ENCODE peak calls at places on chromosomes 16 and 17, in seven cellular contexts. One of them, this sample, is unnamed.

GRCh38 chr17:21524211-21524591 is 148.0 kb downstream of the KCNJ12 start:
- DNase-seq in activated naive CD8-positive, alpha-beta T cell treated with anti-CD3 and anti-CD28 coated beads for 36 hours: no peak
- DNase-seq in stimulated activated CD4-positive, alpha-beta T cell treated with anti-CD3 and anti-CD28 coated beads, Interleukin-1b, Interleukin-23, amount 100 ng/mL, for 1 hour: no peak
- DNase-seq in activated CD8-positive, alpha-beta memory T cell treated with anti-CD3 and anti-CD28 coated beads for 1 hour: no peak
- DNase-seq in osteocyte: peak
- DNase-seq in CD4-positive, alpha-beta T cell: no peak
- DNase-seq in HEK293T: no peak
- DNase-seq in this sample: no peak

GRCh38 chr17:59387351-59388069 is 56.1 kb downstream of the YPEL2 start:
- DNase-seq in HEK293T: no peak
- DNase-seq in activated naive CD8-positive, alpha-beta T cell treated with anti-CD3 and anti-CD28 coated beads for 36 hours: no peak
- DNase-seq in osteocyte: no peak
- DNase-seq in stimulated activated CD4-positive, alpha-beta T cell treated with anti-CD3 and anti-CD28 coated beads, Interleukin-1b, Interleukin-23, amount 100 ng/mL, for 1 hour: no peak
- DNase-seq in activated CD8-positive, alpha-beta memory T cell treated with anti-CD3 and anti-CD28 coated beads for 1 hour: no peak
- DNase-seq in CD4-positive, alpha-beta T cell: no peak
- DNase-seq in this sample: no peak

GRCh38 chr16:78490847-78491246 is 391.4 kb downstream of the WWOX start:
- DNase-seq in HEK293T: no peak
- DNase-seq in stimulated activated CD4-positive, alpha-beta T cell treated with anti-CD3 and anti-CD28 coated beads, Interleukin-1b, Interleukin-23, amount 100 ng/mL, for 1 hour: no peak
- DNase-seq in activated CD8-positive, alpha-beta memory T cell treated with anti-CD3 and anti-CD28 coated beads for 1 hour: no peak
- DNase-seq in activated naive CD8-positive, alpha-beta T cell treated with anti-CD3 and anti-CD28 coated beads for 36 hours: no peak
- DNase-seq in osteocyte: no peak
- DNase-seq in CD4-positive, alpha-beta T cell: no peak
- DNase-seq in this sample: no peak

GRCh38 chr16:28534542-28535373 is 4.0 kb downstream of the NUPR1 start:
- DNase-seq in activated CD8-positive, alpha-beta memory T cell treated with anti-CD3 and anti-CD28 coated beads for 1 hour: no peak
- DNase-seq in osteocyte: no peak
- DNase-seq in stimulated activated CD4-positive, alpha-beta T cell treated with anti-CD3 and anti-CD28 coated beads, Interleukin-1b, Interleukin-23, amount 100 ng/mL, for 1 hour: no peak
- DNase-seq in CD4-positive, alpha-beta T cell: no peak
- DNase-seq in activated naive CD8-positive, alpha-beta T cell treated with anti-CD3 and anti-CD28 coated beads for 36 hours: no peak
- DNase-seq in HEK293T: no peak
- DNase-seq in this sample: no peak

GRCh38 chr17:50421308-50422031 is 4.5 kb upstream of the ACSF2 start:
- DNase-seq in CD4-positive, alpha-beta T cell: no peak
- DNase-seq in activated CD8-positive, alpha-beta memory T cell treated with anti-CD3 and anti-CD28 coated beads for 1 hour: no peak
- DNase-seq in stimulated activated CD4-positive, alpha-beta T cell treated with anti-CD3 and anti-CD28 coated beads, Interleukin-1b, Interleukin-23, amount 100 ng/mL, for 1 hour: no peak
- DNase-seq in HEK293T: no peak
- DNase-seq in activated naive CD8-positive, alpha-beta T cell treated with anti-CD3 and anti-CD28 coated beads for 36 hours: no peak
- DNase-seq in osteocyte: no peak
- DNase-seq in this sample: no peak

GRCh38 chr16:77834600-77834963 is 46.2 kb downstream of the VAT1L start:
- DNase-seq in stimulated activated CD4-positive, alpha-beta T cell treated with anti-CD3 and anti-CD28 coated beads, Interleukin-1b, Interleukin-23, amount 100 ng/mL, for 1 hour: no peak
- DNase-seq in activated CD8-positive, alpha-beta memory T cell treated with anti-CD3 and anti-CD28 coated beads for 1 hour: no peak
- DNase-seq in osteocyte: no peak
- DNase-seq in CD4-positive, alpha-beta T cell: no peak
- DNase-seq in activated naive CD8-positive, alpha-beta T cell treated with anti-CD3 and anti-CD28 coated beads for 36 hours: no peak
- DNase-seq in HEK293T: no peak
- DNase-seq in this sample: no peak

GRCh38 chr16:60166-60565 is 6.5 kb downstream of the SNRNP25 start:
- DNase-seq in activated CD8-positive, alpha-beta memory T cell treated with anti-CD3 and anti-CD28 coated beads for 1 hour: no peak
- DNase-seq in CD4-positive, alpha-beta T cell: no peak
- DNase-seq in HEK293T: no peak
- DNase-seq in stimulated activated CD4-positive, alpha-beta T cell treated with anti-CD3 and anti-CD28 coated beads, Interleukin-1b, Interleukin-23, amount 100 ng/mL, for 1 hour: no peak
- DNase-seq in osteocyte: no peak
- DNase-seq in activated naive CD8-positive, alpha-beta T cell treated with anti-CD3 and anti-CD28 coated beads for 36 hours: no peak
- DNase-seq in this sample: no peak

GRCh38 chr16:48824271-48824670 is 214.3 kb upstream of the N4BP1 start:
- DNase-seq in stimulated activated CD4-positive, alpha-beta T cell treated with anti-CD3 and anti-CD28 coated beads, Interleukin-1b, Interleukin-23, amount 100 ng/mL, for 1 hour: no peak
- DNase-seq in HEK293T: no peak
- DNase-seq in osteocyte: no peak
- DNase-seq in CD4-positive, alpha-beta T cell: no peak
- DNase-seq in activated CD8-positive, alpha-beta memory T cell treated with anti-CD3 and anti-CD28 coated beads for 1 hour: no peak
- DNase-seq in activated naive CD8-positive, alpha-beta T cell treated with anti-CD3 and anti-CD28 coated beads for 36 hours: no peak
- DNase-seq in this sample: no peak

GRCh38 chr17:45902892-45903346 is 8.6 kb downstream of the MAPT start:
- DNase-seq in CD4-positive, alpha-beta T cell: no peak
- DNase-seq in osteocyte: no peak
- DNase-seq in activated CD8-positive, alpha-beta memory T cell treated with anti-CD3 and anti-CD28 coated beads for 1 hour: no peak
- DNase-seq in activated naive CD8-positive, alpha-beta T cell treated with anti-CD3 and anti-CD28 coated beads for 36 hours: no peak
- DNase-seq in stimulated activated CD4-positive, alpha-beta T cell treated with anti-CD3 and anti-CD28 coated beads, Interleukin-1b, Interleukin-23, amount 100 ng/mL, for 1 hour: no peak
- DNase-seq in HEK293T: no peak
- DNase-seq in this sample: no peak

GRCh38 chr16:56916571-56917403 is 15.2 kb upstream of the HERPUD1 start:
- DNase-seq in CD4-positive, alpha-beta T cell: no peak
- DNase-seq in stimulated activated CD4-positive, alpha-beta T cell treated with anti-CD3 and anti-CD28 coated beads, Interleukin-1b, Interleukin-23, amount 100 ng/mL, for 1 hour: no peak
- DNase-seq in activated naive CD8-positive, alpha-beta T cell treated with anti-CD3 and anti-CD28 coated beads for 36 hours: peak
- DNase-seq in osteocyte: no peak
- DNase-seq in HEK293T: no peak
- DNase-seq in activated CD8-positive, alpha-beta memory T cell treated with anti-CD3 and anti-CD28 coated beads for 1 hour: no peak
- DNase-seq in this sample: no peak

GRCh38 chr16:82651921-82652601 is 25.3 kb downstream of the CDH13 start:
- DNase-seq in activated CD8-positive, alpha-beta memory T cell treated with anti-CD3 and anti-CD28 coated beads for 1 hour: no peak
- DNase-seq in stimulated activated CD4-positive, alpha-beta T cell treated with anti-CD3 and anti-CD28 coated beads, Interleukin-1b, Interleukin-23, amount 100 ng/mL, for 1 hour: no peak
- DNase-seq in HEK293T: no peak
- DNase-seq in osteocyte: no peak
- DNase-seq in CD4-positive, alpha-beta T cell: no peak
- DNase-seq in activated naive CD8-positive, alpha-beta T cell treated with anti-CD3 and anti-CD28 coated beads for 36 hours: no peak
- DNase-seq in this sample: no peak

GRCh38 chr16:6692874-6693273 is 639.8 kb upstream of the RBFOX1 start:
- DNase-seq in stimulated activated CD4-positive, alpha-beta T cell treated with anti-CD3 and anti-CD28 coated beads, Interleukin-1b, Interleukin-23, amount 100 ng/mL, for 1 hour: no peak
- DNase-seq in osteocyte: no peak
- DNase-seq in HEK293T: no peak
- DNase-seq in activated CD8-positive, alpha-beta memory T cell treated with anti-CD3 and anti-CD28 coated beads for 1 hour: no peak
- DNase-seq in CD4-positive, alpha-beta T cell: no peak
- DNase-seq in activated naive CD8-positive, alpha-beta T cell treated with anti-CD3 and anti-CD28 coated beads for 36 hours: no peak
- DNase-seq in this sample: no peak

GRCh38 chr16:52497067-52497816 is 49.7 kb downstream of the TOX3 start:
- DNase-seq in CD4-positive, alpha-beta T cell: no peak
- DNase-seq in activated naive CD8-positive, alpha-beta T cell treated with anti-CD3 and anti-CD28 coated beads for 36 hours: no peak
- DNase-seq in activated CD8-positive, alpha-beta memory T cell treated with anti-CD3 and anti-CD28 coated beads for 1 hour: no peak
- DNase-seq in HEK293T: no peak
- DNase-seq in osteocyte: no peak
- DNase-seq in stimulated activated CD4-positive, alpha-beta T cell treated with anti-CD3 and anti-CD28 coated beads, Interleukin-1b, Interleukin-23, amount 100 ng/mL, for 1 hour: no peak
- DNase-seq in this sample: no peak

GRCh38 chr17:63099420-63099819 is 133.4 kb downstream of the TANC2 start:
- DNase-seq in CD4-positive, alpha-beta T cell: no peak
- DNase-seq in stimulated activated CD4-positive, alpha-beta T cell treated with anti-CD3 and anti-CD28 coated beads, Interleukin-1b, Interleukin-23, amount 100 ng/mL, for 1 hour: no peak
- DNase-seq in HEK293T: no peak
- DNase-seq in activated CD8-positive, alpha-beta memory T cell treated with anti-CD3 and anti-CD28 coated beads for 1 hour: no peak
- DNase-seq in activated naive CD8-positive, alpha-beta T cell treated with anti-CD3 and anti-CD28 coated beads for 36 hours: no peak
- DNase-seq in osteocyte: no peak
- DNase-seq in this sample: no peak

GRCh38 chr16:29182501-29182900 is 197.6 kb downstream of the LAT start:
- DNase-seq in activated CD8-positive, alpha-beta memory T cell treated with anti-CD3 and anti-CD28 coated beads for 1 hour: no peak
- DNase-seq in HEK293T: no peak
- DNase-seq in stimulated activated CD4-positive, alpha-beta T cell treated with anti-CD3 and anti-CD28 coated beads, Interleukin-1b, Interleukin-23, amount 100 ng/mL, for 1 hour: no peak
- DNase-seq in osteocyte: no peak
- DNase-seq in activated naive CD8-positive, alpha-beta T cell treated with anti-CD3 and anti-CD28 coated beads for 36 hours: no peak
- DNase-seq in CD4-positive, alpha-beta T cell: no peak
- DNase-seq in this sample: no peak

GRCh38 chr17:3845361-3845753 is 689 bp downstream of the NCBP3 start:
- DNase-seq in activated naive CD8-positive, alpha-beta T cell treated with anti-CD3 and anti-CD28 coated beads for 36 hours: peak
- DNase-seq in osteocyte: no peak
- DNase-seq in stimulated activated CD4-positive, alpha-beta T cell treated with anti-CD3 and anti-CD28 coated beads, Interleukin-1b, Interleukin-23, amount 100 ng/mL, for 1 hour: no peak
- DNase-seq in CD4-positive, alpha-beta T cell: no peak
- DNase-seq in activated CD8-positive, alpha-beta memory T cell treated with anti-CD3 and anti-CD28 coated beads for 1 hour: peak
- DNase-seq in HEK293T: no peak
- DNase-seq in this sample: no peak

GRCh38 chr16:4944333-4945281 is 7.7 kb upstream of the PPL start:
- DNase-seq in activated naive CD8-positive, alpha-beta T cell treated with anti-CD3 and anti-CD28 coated beads for 36 hours: peak
- DNase-seq in osteocyte: peak
- DNase-seq in stimulated activated CD4-positive, alpha-beta T cell treated with anti-CD3 and anti-CD28 coated beads, Interleukin-1b, Interleukin-23, amount 100 ng/mL, for 1 hour: no peak
- DNase-seq in CD4-positive, alpha-beta T cell: no peak
- DNase-seq in activated CD8-positive, alpha-beta memory T cell treated with anti-CD3 and anti-CD28 coated beads for 1 hour: no peak
- DNase-seq in HEK293T: peak
- DNase-seq in this sample: no peak

GRCh38 chr16:79656537-79657115 is 56.1 kb upstream of the MAF start:
- DNase-seq in CD4-positive, alpha-beta T cell: no peak
- DNase-seq in osteocyte: no peak
- DNase-seq in activated CD8-positive, alpha-beta memory T cell treated with anti-CD3 and anti-CD28 coated beads for 1 hour: no peak
- DNase-seq in activated naive CD8-positive, alpha-beta T cell treated with anti-CD3 and anti-CD28 coated beads for 36 hours: no peak
- DNase-seq in HEK293T: no peak
- DNase-seq in stimulated activated CD4-positive, alpha-beta T cell treated with anti-CD3 and anti-CD28 coated beads, Interleukin-1b, Interleukin-23, amount 100 ng/mL, for 1 hour: no peak
- DNase-seq in this sample: no peak

GRCh38 chr16:78906135-78906534 is 694.4 kb downstream of the MAF start:
- DNase-seq in stimulated activated CD4-positive, alpha-beta T cell treated with anti-CD3 and anti-CD28 coated beads, Interleukin-1b, Interleukin-23, amount 100 ng/mL, for 1 hour: no peak
- DNase-seq in activated naive CD8-positive, alpha-beta T cell treated with anti-CD3 and anti-CD28 coated beads for 36 hours: no peak
- DNase-seq in HEK293T: no peak
- DNase-seq in CD4-positive, alpha-beta T cell: no peak
- DNase-seq in activated CD8-positive, alpha-beta memory T cell treated with anti-CD3 and anti-CD28 coated beads for 1 hour: no peak
- DNase-seq in osteocyte: no peak
- DNase-seq in this sample: no peak

GRCh38 chr17:42071810-42072209 is 21.4 kb upstream of the C17orf113 start:
- DNase-seq in activated CD8-positive, alpha-beta memory T cell treated with anti-CD3 and anti-CD28 coated beads for 1 hour: no peak
- DNase-seq in activated naive CD8-positive, alpha-beta T cell treated with anti-CD3 and anti-CD28 coated beads for 36 hours: no peak
- DNase-seq in CD4-positive, alpha-beta T cell: no peak
- DNase-seq in osteocyte: no peak
- DNase-seq in stimulated activated CD4-positive, alpha-beta T cell treated with anti-CD3 and anti-CD28 coated beads, Interleukin-1b, Interleukin-23, amount 100 ng/mL, for 1 hour: no peak
- DNase-seq in HEK293T: no peak
- DNase-seq in this sample: no peak

GRCh38 chr17:40497704-40498103 is 3.7 kb downstream of the TNS4 start:
- DNase-seq in HEK293T: no peak
- DNase-seq in CD4-positive, alpha-beta T cell: no peak
- DNase-seq in activated CD8-positive, alpha-beta memory T cell treated with anti-CD3 and anti-CD28 coated beads for 1 hour: no peak
- DNase-seq in activated naive CD8-positive, alpha-beta T cell treated with anti-CD3 and anti-CD28 coated beads for 36 hours: no peak
- DNase-seq in stimulated activated CD4-positive, alpha-beta T cell treated with anti-CD3 and anti-CD28 coated beads, Interleukin-1b, Interleukin-23, amount 100 ng/mL, for 1 hour: no peak
- DNase-seq in osteocyte: no peak
- DNase-seq in this sample: no peak

GRCh38 chr17:43707184-43707583 is 45.5 kb upstream of the MEOX1 start:
- DNase-seq in stimulated activated CD4-positive, alpha-beta T cell treated with anti-CD3 and anti-CD28 coated beads, Interleukin-1b, Interleukin-23, amount 100 ng/mL, for 1 hour: no peak
- DNase-seq in CD4-positive, alpha-beta T cell: no peak
- DNase-seq in osteocyte: no peak
- DNase-seq in activated CD8-positive, alpha-beta memory T cell treated with anti-CD3 and anti-CD28 coated beads for 1 hour: no peak
- DNase-seq in activated naive CD8-positive, alpha-beta T cell treated with anti-CD3 and anti-CD28 coated beads for 36 hours: no peak
- DNase-seq in HEK293T: no peak
- DNase-seq in this sample: no peak

GRCh38 chr16:4176794-4177438 is 60.7 kb upstream of the ADCY9 start:
- DNase-seq in osteocyte: no peak
- DNase-seq in activated CD8-positive, alpha-beta memory T cell treated with anti-CD3 and anti-CD28 coated beads for 1 hour: no peak
- DNase-seq in HEK293T: no peak
- DNase-seq in CD4-positive, alpha-beta T cell: no peak
- DNase-seq in activated naive CD8-positive, alpha-beta T cell treated with anti-CD3 and anti-CD28 coated beads for 36 hours: no peak
- DNase-seq in stimulated activated CD4-positive, alpha-beta T cell treated with anti-CD3 and anti-CD28 coated beads, Interleukin-1b, Interleukin-23, amount 100 ng/mL, for 1 hour: no peak
- DNase-seq in this sample: no peak

This sample was measured in activated gamma-delta T cell.